ENCODE peak calls at places on chromosomes 12 and 14, in four cellular contexts. Y is stimulated activated CD4-positive, alpha-beta T cell treated with anti-CD3 and anti-CD28 coated beads, Interleukin-12 subunit alpha, Interleukin-12 subunit beta, amount 100 ng/mL, for 4 hours; A is AG08396; N is neural progenitor cell. E is an unnamed sample.

GRCh38 chr14:27242874-27243273 is 645.0 kb upstream of the NOVA1 start:
- DNase-seq in Y (no peak), A (no peak), N (no peak), E (no peak)

GRCh38 chr12:63917864-63918742 is 73.6 kb downstream of the SRGAP1 start:
- DNase-seq in Y (no peak), A (peak; percentile 53), N (no peak), E (no peak)

GRCh38 chr12:15151141-15152091 is 69.8 kb downstream of the RERG start:
- DNase-seq in Y (no peak), A (no peak), N (peak; percentile 38), E (no peak)

GRCh38 chr12:2283910-2284309 is 231.1 kb downstream of the CACNA1C start:
- DNase-seq in Y (no peak), A (peak; percentile 32), N (no peak), E (no peak)

GRCh38 chr12:51234533-51234932 is 4.1 kb upstream of the DAZAP2 start:
- DNase-seq in Y (no peak), A (no peak), N (no peak), E (no peak)

GRCh38 chr12:102069707-102070106 is 7.9 kb upstream of the WASHC3 start:
- DNase-seq in Y (no peak), A (no peak), N (no peak), E (no peak)

GRCh38 chr14:51852541-51852940 is 7.9 kb upstream of the GNG2 start:
- DNase-seq in Y (no peak), A (no peak), N (no peak), E (no peak)

GRCh38 chr12:72346331-72346944 is 74.3 kb downstream of the TRHDE start:
- DNase-seq in Y (no peak), A (peak; percentile 29), N (peak; percentile 91), E (no peak)

GRCh38 chr12:131994589-131994988 is 44.8 kb downstream of the EP400 start:
- DNase-seq in Y (no peak), A (no peak), N (no peak), E (no peak)

GRCh38 chr14:24353551-24354529 is 14.0 kb upstream of the RIPK3 start:
- DNase-seq in Y (no peak), A (peak; percentile 45), N (no peak), E (no peak)

GRCh38 chr12:121992059-121992879 is 29.4 kb upstream of the BCL7A start:
- DNase-seq in Y (peak; percentile 49), A (peak; percentile 93), N (no peak), E (no peak)

GRCh38 chr12:115464008-115464672 is 780.2 kb upstream of the TBX3 start:
- DNase-seq in Y (no peak), A (no peak), N (no peak), E (no peak)

GRCh38 chr14:59424707-59425106 is 40.5 kb downstream of the GPR135 start:
- DNase-seq in Y (no peak), A (no peak), N (peak; percentile 7), E (no peak)

GRCh38 chr12:49703647-49704137 is 3.5 kb downstream of the FMNL3 start:
- DNase-seq in Y (peak; percentile 31), A (peak; percentile 45), N (no peak), E (no peak)

GRCh38 chr12:19960527-19960926 is 407.8 kb upstream of the PDE3A start:
- DNase-seq in Y (no peak), A (no peak), N (no peak), E (no peak)

GRCh38 chr12:108653082-108653516 is 19.4 kb upstream of the SELPLG start:
- DNase-seq in Y (no peak), A (no peak), N (no peak), E (no peak)

GRCh38 chr12:72272731-72273498 is 745 bp downstream of the TRHDE start:
- DNase-seq in Y (no peak), A (peak; percentile 67), N (peak; percentile 56), E (no peak)

GRCh38 chr12:14723763-14724162 is 27.4 kb upstream of the GUCY2C start:
- DNase-seq in Y (peak; percentile 34), A (peak; percentile 67), N (peak; percentile 51), E (no peak)

GRCh38 chr14:85535316-85535715 is 5.4 kb downstream of the FLRT2 start:
- DNase-seq in Y (no peak), A (no peak), N (no peak), E (no peak)

GRCh38 chr14:69711471-69712216 is 55.3 kb upstream of the SRSF5 start:
- DNase-seq in Y (no peak), A (no peak), N (no peak), E (no peak)

GRCh38 chr12:34398706-34399630 is 376.7 kb downstream of the ALG10 start:
- DNase-seq in Y (no peak), A (peak; percentile 1), N (no peak), E (no peak)

E was measured in ascending aorta.